ENCODE peak calls at places on chromosome 4, in nine cellular contexts. X, J, H, I, Y, O, T, K and P are unnamed samples.

GRCh38 chr4:79613269-79613995 is 205.4 kb upstream of the GK2 start:
- DNase-seq in T (no peak), H (no peak), K (no peak), Y (no peak), J (no peak), X (no peak), O (no peak), I (no peak), P (no peak)

GRCh38 chr4:2757426-2757825 is 1.3 kb upstream of the TNIP2 start:
- DNase-seq in T (no peak), O (no peak), H (no peak), I (no peak), K (no peak), Y (no peak), J (peak; percentile 25), X (no peak), P (no peak)

GRCh38 chr4:589219-589963 is 13.3 kb upstream of the TMEM271 start:
- DNase-seq in I (no peak), O (no peak), X (no peak), H (no peak), Y (no peak), K (no peak), T (no peak), J (no peak), P (no peak)

GRCh38 chr4:141686146-141686775 is 49.9 kb downstream of the IL15 start:
- DNase-seq in Y (no peak), T (peak; percentile 67), X (peak; percentile 90), O (no peak), H (no peak), K (no peak), I (no peak), J (no peak), P (no peak)

GRCh38 chr4:156615066-156615514 is 356.5 kb downstream of the PDGFC start:
- DNase-seq in O (no peak), H (peak; percentile 98), K (no peak), T (no peak), Y (no peak), X (peak; percentile 74), J (no peak), I (no peak), P (no peak)

GRCh38 chr4:41142946-41143720 is 71.2 kb downstream of the APBB2 start:
- DNase-seq in T (no peak), X (peak; percentile 96), K (no peak), J (no peak), O (no peak), H (peak; percentile 85), I (no peak), Y (no peak), P (no peak)

GRCh38 chr4:109432676-109433075 is 939 bp upstream of the SEC24B start:
- DNase-seq in K (no peak), H (peak; percentile 77), T (no peak), O (no peak), I (no peak), Y (no peak), X (peak; percentile 74), J (no peak), P (no peak)

GRCh38 chr4:10161840-10162239 is 45.2 kb upstream of the WDR1 start:
- DNase-seq in T (no peak), K (no peak), O (no peak), Y (no peak), J (no peak), X (no peak), H (no peak), I (no peak), P (no peak)

GRCh38 chr4:93199492-93199891 is 629.1 kb upstream of the ATOH1 start:
- DNase-seq in X (peak; percentile 36), O (peak; percentile 55), Y (peak; percentile 20), K (no peak), I (no peak), H (peak; percentile 7), T (peak; percentile 45), J (peak; percentile 58), P (no peak)

GRCh38 chr4:26566027-26566578 is 17.8 kb upstream of the TBC1D19 start:
- DNase-seq in K (no peak), O (no peak), H (no peak), Y (no peak), J (no peak), T (no peak), I (no peak), X (peak; percentile 11), P (no peak)

GRCh38 chr4:147550626-147551250 is 66.5 kb upstream of the TMEM184C start:
- DNase-seq in J (no peak), X (peak; percentile 93), O (no peak), Y (peak; percentile 37), I (no peak), H (no peak), K (no peak), T (no peak), P (peak; percentile 36)

GRCh38 chr4:108683479-108683878 is 33.1 kb downstream of the OSTC start:
- DNase-seq in X (peak; percentile 56), T (peak; percentile 15), O (no peak), K (no peak), I (no peak), H (no peak), J (peak; percentile 8), Y (peak; percentile 11), P (no peak)

GRCh38 chr4:173763374-173763773 is 233.3 kb upstream of the HAND2 start:
- DNase-seq in Y (no peak), X (no peak), O (no peak), J (no peak), K (no peak), T (no peak), I (no peak), H (no peak), P (no peak)

GRCh38 chr4:173170210-173170778 is 1.7 kb downstream of the GALNT7 start:
- DNase-seq in I (no peak), J (no peak), X (peak; percentile 19), T (no peak), O (no peak), K (no peak), H (no peak), Y (no peak), P (no peak)

GRCh38 chr4:108166038-108166437 is 2.7 kb downstream of the LEF1 start:
- DNase-seq in O (no peak), I (no peak), K (no peak), J (no peak), H (no peak), Y (no peak), T (no peak), X (no peak), P (no peak)

GRCh38 chr4:14035076-14035475 is 407.6 kb upstream of the BOD1L1 start:
- DNase-seq in K (no peak), J (no peak), T (no peak), O (no peak), I (no peak), Y (no peak), H (no peak), X (no peak), P (no peak)

GRCh38 chr4:39823193-39823592 is 125.3 kb downstream of the UBE2K start:
- DNase-seq in K (no peak), H (no peak), J (no peak), X (peak; percentile 68), T (no peak), Y (no peak), I (no peak), O (no peak), P (no peak)

GRCh38 chr4:48967626-48968025 is 18.4 kb upstream of the CWH43 start:
- DNase-seq in K (no peak), O (no peak), I (no peak), H (no peak), J (no peak), Y (no peak), T (no peak), X (peak; percentile 26), P (no peak)

GRCh38 chr4:2469192-2469984 is 482 bp downstream of the RNF4 start:
- DNase-seq in I (peak; percentile 54), T (no peak), O (peak; percentile 54), X (peak; percentile 27), Y (peak; percentile 80), H (no peak), K (peak; percentile 76), J (peak; percentile 72), P (peak; percentile 85)

GRCh38 chr4:83751336-83751949 is 215.5 kb downstream of the GPAT3 start:
- DNase-seq in K (no peak), Y (no peak), X (no peak), H (no peak), I (no peak), O (no peak), T (peak; percentile 32), J (no peak), P (no peak)

GRCh38 chr4:168360271-168360670 is 41.7 kb upstream of the DDX60 start:
- DNase-seq in Y (no peak), I (no peak), J (no peak), O (no peak), T (no peak), K (no peak), H (no peak), X (no peak), P (no peak)

GRCh38 chr4:74660866-74661265 is 133.5 kb downstream of the BTC start:
- DNase-seq in X (no peak), O (no peak), Y (no peak), K (no peak), J (no peak), T (no peak), H (no peak), I (no peak), P (no peak)

DNA sequence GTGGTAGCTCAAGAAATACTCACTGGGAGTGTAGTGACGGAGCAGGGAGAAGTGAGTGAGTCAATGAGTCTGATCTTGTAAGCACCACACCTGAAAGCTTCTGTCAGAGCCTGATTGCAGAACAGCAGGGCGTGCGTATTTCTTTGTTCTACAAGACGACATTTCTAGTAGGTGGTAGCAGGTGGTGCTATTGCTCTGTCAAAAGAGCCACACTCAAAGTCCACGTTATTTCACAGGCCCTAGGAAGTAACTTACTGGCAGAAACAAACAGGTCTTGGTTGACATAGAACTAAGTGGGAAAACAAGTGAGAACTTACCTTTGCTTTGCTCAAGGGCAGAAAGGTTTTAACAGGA is 46.4 kb upstream of the SPRY1 start:
- DNase-seq in K (no peak), O (peak; percentile 78), J (no peak), I (no peak), H (no peak), Y (no peak), X (peak; percentile 18), T (peak; percentile 16), P (no peak)
- TF ChIP-seq CTCF in K (no peak), O (peak; percentile 70), J (peak; percentile 12), I (no peak), H (no peak), Y (no peak), X (no peak), T (no peak), P (no peak)

GRCh38 chr4:112593438-112594133 is 43.1 kb downstream of the ZGRF1 start:
- DNase-seq in K (no peak), O (no peak), J (no peak), Y (peak; percentile 15), H (no peak), I (no peak), T (no peak), X (no peak), P (peak; percentile 25)
- TF ChIP-seq CTCF in K (no peak), O (no peak), J (no peak), Y (no peak), H (no peak), I (no peak), T (no peak), X (no peak), P (no peak)

GRCh38 chr4:63589796-63590195 is 819.5 kb downstream of the TECRL start:
- DNase-seq in T (no peak), Y (no peak), H (no peak), X (no peak), K (no peak), I (no peak), J (no peak), O (peak; percentile 64), P (no peak)
- TF ChIP-seq CTCF in T (no peak), Y (no peak), H (no peak), X (no peak), K (no peak), I (no peak), J (no peak), O (no peak), P (no peak)

GRCh38 chr4:137576437-137576836 is 44.1 kb upstream of the PCDH18 start:
- DNase-seq in I (no peak), T (no peak), Y (no peak), X (peak; percentile 8), K (no peak), O (no peak), H (no peak), J (no peak), P (no peak)
- TF ChIP-seq CTCF in I (no peak), T (no peak), Y (no peak), X (no peak), K (no peak), O (no peak), H (no peak), J (no peak), P (no peak)